ENCODE peak calls at places on chromosomes 13 and 19, in six cellular contexts. One of them, this sample, is unnamed.

GRCh38 chr19:10612515-10613119 is 12.7 kb upstream of the SLC44A2 start:
- DNase-seq in stimulated activated CD4-positive, alpha-beta T cell treated with anti-CD3 and anti-CD28 coated beads, Interleukin-4, amount 100 ng/mL, for 1 hour: no peak
- DNase-seq in iPS-NIHi11: no peak
- DNase-seq in MG63: no peak
- DNase-seq in mesothelial cell of epicardium: no peak
- DNase-seq in tibial nerve: peak; percentile 65
- DNase-seq in this sample: no peak

GRCh38 chr19:55013596-55013995 is 24.5 kb downstream of the GP6 start:
- DNase-seq in stimulated activated CD4-positive, alpha-beta T cell treated with anti-CD3 and anti-CD28 coated beads, Interleukin-4, amount 100 ng/mL, for 1 hour: no peak
- DNase-seq in iPS-NIHi11: no peak
- DNase-seq in MG63: no peak
- DNase-seq in mesothelial cell of epicardium: no peak
- DNase-seq in tibial nerve: no peak
- DNase-seq in this sample: no peak

GRCh38 chr19:39211731-39212376 is 7.8 kb upstream of the SYCN start:
- DNase-seq in stimulated activated CD4-positive, alpha-beta T cell treated with anti-CD3 and anti-CD28 coated beads, Interleukin-4, amount 100 ng/mL, for 1 hour: no peak
- DNase-seq in iPS-NIHi11: no peak
- DNase-seq in MG63: peak; percentile 69
- DNase-seq in mesothelial cell of epicardium: no peak
- DNase-seq in tibial nerve: no peak
- DNase-seq in this sample: no peak

GRCh38 chr13:95530178-95530577 is 22.3 kb upstream of the CLDN10 start:
- DNase-seq in stimulated activated CD4-positive, alpha-beta T cell treated with anti-CD3 and anti-CD28 coated beads, Interleukin-4, amount 100 ng/mL, for 1 hour: no peak
- DNase-seq in iPS-NIHi11: peak; percentile 29
- DNase-seq in MG63: peak; percentile 93
- DNase-seq in mesothelial cell of epicardium: no peak
- DNase-seq in tibial nerve: no peak
- DNase-seq in this sample: no peak

GRCh38 chr13:45401306-45401705 is 16.9 kb downstream of the SLC25A30 start:
- DNase-seq in stimulated activated CD4-positive, alpha-beta T cell treated with anti-CD3 and anti-CD28 coated beads, Interleukin-4, amount 100 ng/mL, for 1 hour: no peak
- DNase-seq in iPS-NIHi11: no peak
- DNase-seq in MG63: no peak
- DNase-seq in mesothelial cell of epicardium: no peak
- DNase-seq in tibial nerve: no peak
- DNase-seq in this sample: no peak

GRCh38 chr19:9847087-9847671 is 12.1 kb downstream of the PIN1 start:
- DNase-seq in stimulated activated CD4-positive, alpha-beta T cell treated with anti-CD3 and anti-CD28 coated beads, Interleukin-4, amount 100 ng/mL, for 1 hour: peak; percentile 59
- DNase-seq in iPS-NIHi11: peak; percentile 85
- DNase-seq in MG63: peak; percentile 93
- DNase-seq in mesothelial cell of epicardium: no peak
- DNase-seq in tibial nerve: no peak
- DNase-seq in this sample: peak; percentile 49

GRCh38 chr13:40662866-40663265 is 3.6 kb downstream of the FOXO1 start:
- DNase-seq in stimulated activated CD4-positive, alpha-beta T cell treated with anti-CD3 and anti-CD28 coated beads, Interleukin-4, amount 100 ng/mL, for 1 hour: peak; percentile 23
- DNase-seq in iPS-NIHi11: no peak
- DNase-seq in MG63: no peak
- DNase-seq in mesothelial cell of epicardium: no peak
- DNase-seq in tibial nerve: no peak
- DNase-seq in this sample: no peak

GRCh38 chr19:13930402-13930801 is 7.8 kb downstream of the PODNL1 start:
- DNase-seq in stimulated activated CD4-positive, alpha-beta T cell treated with anti-CD3 and anti-CD28 coated beads, Interleukin-4, amount 100 ng/mL, for 1 hour: no peak
- DNase-seq in iPS-NIHi11: no peak
- DNase-seq in MG63: no peak
- DNase-seq in mesothelial cell of epicardium: no peak
- DNase-seq in tibial nerve: no peak
- DNase-seq in this sample: no peak

GRCh38 chr13:47859129-47859528 is 141.9 kb downstream of the SUCLA2 start:
- DNase-seq in stimulated activated CD4-positive, alpha-beta T cell treated with anti-CD3 and anti-CD28 coated beads, Interleukin-4, amount 100 ng/mL, for 1 hour: no peak
- DNase-seq in iPS-NIHi11: no peak
- DNase-seq in MG63: no peak
- DNase-seq in mesothelial cell of epicardium: no peak
- DNase-seq in tibial nerve: no peak
- DNase-seq in this sample: no peak

GRCh38 chr19:43700368-43701015 is 15.4 kb upstream of the IRGC start:
- DNase-seq in stimulated activated CD4-positive, alpha-beta T cell treated with anti-CD3 and anti-CD28 coated beads, Interleukin-4, amount 100 ng/mL, for 1 hour: no peak
- DNase-seq in iPS-NIHi11: no peak
- DNase-seq in MG63: peak; percentile 87
- DNase-seq in mesothelial cell of epicardium: no peak
- DNase-seq in tibial nerve: peak; percentile 23
- DNase-seq in this sample: no peak

GRCh38 chr19:57310792-57311191 is 9.5 kb upstream of the ZNF543 start:
- DNase-seq in stimulated activated CD4-positive, alpha-beta T cell treated with anti-CD3 and anti-CD28 coated beads, Interleukin-4, amount 100 ng/mL, for 1 hour: no peak
- DNase-seq in iPS-NIHi11: no peak
- DNase-seq in MG63: no peak
- DNase-seq in mesothelial cell of epicardium: no peak
- DNase-seq in tibial nerve: no peak
- DNase-seq in this sample: no peak

GRCh38 chr19:36265064-36265463 is 50.2 kb downstream of the ZNF146 start:
- DNase-seq in stimulated activated CD4-positive, alpha-beta T cell treated with anti-CD3 and anti-CD28 coated beads, Interleukin-4, amount 100 ng/mL, for 1 hour: no peak
- DNase-seq in iPS-NIHi11: no peak
- DNase-seq in MG63: no peak
- DNase-seq in mesothelial cell of epicardium: no peak
- DNase-seq in tibial nerve: no peak
- DNase-seq in this sample: no peak

GRCh38 chr13:21075303-21076264 is 14.2 kb upstream of the LATS2 start:
- DNase-seq in stimulated activated CD4-positive, alpha-beta T cell treated with anti-CD3 and anti-CD28 coated beads, Interleukin-4, amount 100 ng/mL, for 1 hour: peak; percentile 20
- DNase-seq in iPS-NIHi11: peak; percentile 71
- DNase-seq in MG63: no peak
- DNase-seq in mesothelial cell of epicardium: peak; percentile 66
- DNase-seq in tibial nerve: no peak
- DNase-seq in this sample: peak; percentile 57

GRCh38 chr19:5635427-5635826 is 12.5 kb downstream of the SAFB start:
- DNase-seq in stimulated activated CD4-positive, alpha-beta T cell treated with anti-CD3 and anti-CD28 coated beads, Interleukin-4, amount 100 ng/mL, for 1 hour: no peak
- DNase-seq in iPS-NIHi11: no peak
- DNase-seq in MG63: no peak
- DNase-seq in mesothelial cell of epicardium: no peak
- DNase-seq in tibial nerve: no peak
- DNase-seq in this sample: no peak

GRCh38 chr13:107680115-107680514 is 535.2 kb downstream of the LIG4 start:
- DNase-seq in stimulated activated CD4-positive, alpha-beta T cell treated with anti-CD3 and anti-CD28 coated beads, Interleukin-4, amount 100 ng/mL, for 1 hour: no peak
- DNase-seq in iPS-NIHi11: no peak
- DNase-seq in MG63: peak; percentile 19
- DNase-seq in mesothelial cell of epicardium: no peak
- DNase-seq in tibial nerve: no peak
- DNase-seq in this sample: no peak

GRCh38 chr19:51372649-51373504 is at the start of gene NKG7:
- DNase-seq in stimulated activated CD4-positive, alpha-beta T cell treated with anti-CD3 and anti-CD28 coated beads, Interleukin-4, amount 100 ng/mL, for 1 hour: peak; percentile 58
- DNase-seq in iPS-NIHi11: no peak
- DNase-seq in MG63: no peak
- DNase-seq in mesothelial cell of epicardium: no peak
- DNase-seq in tibial nerve: no peak
- DNase-seq in this sample: no peak

This sample was measured in erythroblast.